ENCODE peak calls at places on chromosome 6, in eight cellular contexts. A is psoas muscle, D is right lobe of liver, U is Panc1, E is PC-3, P is lower lobe of right lung, L is uterus, Z is A549. W is an unnamed sample.

GRCh38 chr6:169291639-169292339 is 38.1 kb upstream of the THBS2 start:
- DNase-seq in A (no peak), D (no peak), U (no peak), E (no peak), P (no peak), L (no peak), Z (peak), W (no peak)

GRCh38 chr6:14228571-14228970 is 111.0 kb downstream of the CD83 start:
- DNase-seq in A (no peak), D (no peak), U (no peak), E (no peak), P (no peak), L (no peak), Z (no peak), W (no peak)

GRCh38 chr6:133339543-133340384 is 98.6 kb downstream of the EYA4 start:
- DNase-seq in A (no peak), D (no peak), U (no peak), E (no peak), P (no peak), L (no peak), Z (no peak), W (no peak)

GRCh38 chr6:137094411-137095008 is 49.7 kb upstream of the IL20RA start:
- DNase-seq in A (peak), D (no peak), U (peak), E (peak), P (no peak), L (peak), Z (peak), W (peak)

GRCh38 chr6:90346729-90347128 is 50.1 kb upstream of the BACH2 start:
- DNase-seq in A (no peak), D (no peak), U (no peak), E (no peak), P (no peak), L (no peak), Z (no peak), W (no peak)

GRCh38 chr6:156413156-156413555 is 364.0 kb upstream of the ARID1B start:
- DNase-seq in A (no peak), D (no peak), U (no peak), E (peak), P (no peak), L (no peak), Z (no peak), W (no peak)

GRCh38 chr6:125904871-125905270 is 51.7 kb upstream of the HINT3 start:
- DNase-seq in A (no peak), D (no peak), U (no peak), E (peak), P (no peak), L (no peak), Z (no peak), W (no peak)

GRCh38 chr6:126535585-126535984 is 195.7 kb downstream of the CENPW start:
- DNase-seq in A (no peak), D (no peak), U (no peak), E (no peak), P (no peak), L (no peak), Z (no peak), W (no peak)

GRCh38 chr6:88311561-88311960 is 145.4 kb upstream of the CNR1 start:
- DNase-seq in A (no peak), D (no peak), U (no peak), E (no peak), P (no peak), L (no peak), Z (no peak), W (no peak)

GRCh38 chr6:138593100-138593877 is 94.0 kb upstream of the NHSL1 start:
- DNase-seq in A (peak), D (peak), U (peak), E (peak), P (no peak), L (peak), Z (peak), W (peak)

GRCh38 chr6:88922775-88923548 is 40.5 kb downstream of the RNGTT start:
- DNase-seq in A (no peak), D (no peak), U (no peak), E (no peak), P (no peak), L (no peak), Z (no peak), W (no peak)

GRCh38 chr6:77620290-77620882 is 32.5 kb upstream of the MEI4 start:
- DNase-seq in A (no peak), D (no peak), U (no peak), E (peak), P (no peak), L (no peak), Z (no peak), W (no peak)

GRCh38 chr6:137717074-137718073 is 149.7 kb upstream of the TNFAIP3 start:
- DNase-seq in A (no peak), D (no peak), U (no peak), E (peak), P (no peak), L (no peak), Z (no peak), W (no peak)

GRCh38 chr6:113564401-113565161 is 292.6 kb upstream of the MARCKS start:
- DNase-seq in A (peak), D (peak), U (no peak), E (no peak), P (peak), L (peak), Z (no peak), W (peak)

GRCh38 chr6:161435426-161436065 is 161.7 kb upstream of the AGPAT4 start:
- DNase-seq in A (no peak), D (no peak), U (no peak), E (no peak), P (no peak), L (no peak), Z (no peak), W (no peak)

GRCh38 chr6:147204060-147204785 is at the start of gene STXBP5:
- DNase-seq in A (peak), D (peak), U (no peak), E (peak), P (peak), L (peak), Z (no peak), W (no peak)

GRCh38 chr6:167778497-167779122 is 48.1 kb upstream of the AFDN start:
- DNase-seq in A (no peak), D (no peak), U (no peak), E (no peak), P (peak), L (no peak), Z (no peak), W (no peak)

GRCh38 chr6:26607434-26608230 is 10.9 kb downstream of the ABT1 start:
- DNase-seq in A (no peak), D (no peak), U (peak), E (peak), P (no peak), L (no peak), Z (peak), W (no peak)

GRCh38 chr6:131954775-131955107 is 3.6 kb upstream of the CCN2 start:
- DNase-seq in A (no peak), D (no peak), U (peak), E (peak), P (peak), L (peak), Z (peak), W (peak)

GRCh38 chr6:75115501-75115900 is 90.4 kb downstream of the COL12A1 start:
- DNase-seq in A (no peak), D (no peak), U (no peak), E (no peak), P (no peak), L (no peak), Z (no peak), W (no peak)

GRCh38 chr6:106799008-106799952 is 169.9 kb downstream of the QRSL1 start:
- DNase-seq in A (no peak), D (no peak), U (no peak), E (peak), P (no peak), L (no peak), Z (peak), W (no peak)

GRCh38 chr6:40892223-40892622 is 146.8 kb downstream of the UNC5CL start:
- DNase-seq in A (no peak), D (no peak), U (no peak), E (no peak), P (no peak), L (no peak), Z (no peak), W (no peak)

DNA sequence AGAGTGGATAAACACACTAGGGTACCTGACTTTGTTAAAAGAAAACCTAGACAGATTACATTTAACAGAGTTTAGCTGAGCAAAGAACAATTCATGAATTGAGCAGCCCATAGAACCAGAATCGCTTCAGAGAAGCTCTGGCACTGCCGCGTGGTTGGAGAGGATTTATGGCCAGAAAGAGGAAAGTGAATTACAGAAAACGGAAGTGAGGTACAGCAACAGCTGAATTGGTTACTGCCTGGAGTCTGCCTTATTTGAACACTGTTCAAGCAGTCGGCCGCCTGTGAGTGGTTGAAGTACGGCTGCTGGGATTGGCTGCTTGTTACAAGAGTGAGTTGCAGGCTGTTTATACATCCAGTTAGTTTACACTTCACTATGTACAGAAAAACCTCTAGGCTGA is 253.8 kb upstream of the CDYL start:
- DNase-seq in A (no peak), D (no peak), U (no peak), E (no peak), P (no peak), L (no peak), Z (no peak), W (no peak)
- TF ChIP-seq CTCF in A (no peak), D (no peak), U (no peak), E (no peak), P (no peak), L (no peak), Z (no peak), W (no peak)

GRCh38 chr6:42042108-42042507 is 8.2 kb upstream of the TAF8 start:
- DNase-seq in A (no peak), D (no peak), U (no peak), E (no peak), P (no peak), L (no peak), Z (no peak), W (no peak)
- H3K4me3 ChIP-seq in A (no peak), D (no peak), U (no peak), E (no peak), P (no peak), L (no peak), Z (no peak), W (no peak)

GRCh38 chr6:31362751-31363150 is 5.8 kb upstream of the HLA-B start:
- DNase-seq in A (no peak), D (no peak), U (no peak), E (no peak), P (no peak), L (no peak), Z (no peak), W (no peak)

GRCh38 chr6:31366693-31367470 is 9.9 kb upstream of the HLA-B start:
- DNase-seq in A (peak), D (peak), U (peak), E (peak), P (peak), L (peak), Z (peak), W (peak)

GRCh38 chr6:31363809-31364208 is 6.8 kb upstream of the HLA-B start:
- DNase-seq in A (no peak), D (no peak), U (no peak), E (no peak), P (no peak), L (no peak), Z (no peak), W (no peak)

GRCh38 chr6:31365864-31366263 is 8.9 kb upstream of the HLA-B start:
- DNase-seq in A (no peak), D (no peak), U (no peak), E (no peak), P (no peak), L (no peak), Z (no peak), W (no peak)

DNA sequence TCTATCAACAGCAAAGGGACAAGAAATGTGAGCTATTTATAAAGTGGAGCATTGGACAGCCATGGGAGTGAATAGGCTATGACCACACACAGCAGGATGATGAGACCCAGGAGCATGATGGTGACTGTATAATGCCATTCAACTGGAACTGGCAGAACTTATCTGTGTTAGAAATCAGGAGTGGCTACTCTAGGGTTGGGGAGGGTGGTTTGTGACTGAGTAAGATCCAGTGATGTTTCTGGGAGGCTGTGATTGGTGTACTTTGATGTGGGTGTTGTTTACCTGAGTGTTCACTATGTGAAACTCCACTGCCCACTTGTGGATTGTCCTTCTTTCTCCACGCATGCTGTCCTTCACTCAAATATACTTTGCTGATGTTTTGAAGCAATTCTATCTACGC is 11.5 kb upstream of the HLA-B start:
- DNase-seq in A (no peak), D (no peak), U (no peak), E (no peak), P (no peak), L (no peak), Z (no peak), W (no peak)
- TF ChIP-seq CTCF in A (no peak), D (no peak), U (no peak), E (no peak), P (no peak), L (no peak), Z (no peak), W (no peak)

GRCh38 chr6:32176476-32177181 is 745 bp upstream of the AGPAT1 start:
- DNase-seq in A (no peak), D (no peak), U (no peak), E (peak), P (no peak), L (no peak), Z (no peak), W (no peak)

GRCh38 chr6:32175322-32175710 is 568 bp downstream of the AGPAT1 start:
- DNase-seq in A (no peak), D (no peak), U (no peak), E (no peak), P (no peak), L (no peak), Z (no peak), W (no peak)

GRCh38 chr6:32173051-32173727 is 2.7 kb downstream of the AGPAT1 start:
- DNase-seq in A (no peak), D (no peak), U (no peak), E (no peak), P (no peak), L (no peak), Z (no peak), W (no peak)

GRCh38 chr6:32175711-32176475 is at the start of gene AGPAT1:
- DNase-seq in A (peak), D (peak), U (no peak), E (peak), P (peak), L (peak), Z (peak), W (peak)

DNA sequence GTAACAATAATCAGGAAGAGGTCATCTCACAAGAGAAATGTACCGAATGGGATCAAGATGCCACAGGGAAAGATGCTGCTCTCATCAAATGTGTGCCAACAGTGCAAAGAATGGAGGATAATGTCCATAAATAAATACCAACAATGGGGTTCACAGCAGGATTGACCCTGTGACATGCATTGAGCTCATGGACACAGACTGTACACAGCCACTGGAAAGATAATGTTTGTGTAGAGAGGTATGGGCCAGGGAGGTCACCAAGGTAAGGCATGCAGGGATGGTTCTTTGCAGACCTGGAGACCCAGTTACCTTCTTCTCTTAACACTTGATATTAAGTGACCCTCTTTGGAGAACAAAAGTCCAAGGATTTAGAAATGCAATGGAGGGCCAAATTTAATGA is 1.5 kb downstream of the AGPAT1 start:
- DNase-seq in A (no peak), D (no peak), U (no peak), E (no peak), P (no peak), L (no peak), Z (no peak), W (no peak)
- H3K4me3 ChIP-seq in A (peak), D (no peak), U (no peak), E (peak), P (no peak), L (no peak), Z (no peak), W (peak)

GRCh38 chr6:31907158-31907813 is 5.4 kb upstream of the ZBTB12 start:
- DNase-seq in A (no peak), D (no peak), U (no peak), E (no peak), P (no peak), L (peak), Z (no peak), W (no peak)
- TF ChIP-seq CTCF in A (no peak), D (no peak), U (no peak), E (no peak), P (no peak), L (no peak), Z (no peak), W (no peak)

DNA sequence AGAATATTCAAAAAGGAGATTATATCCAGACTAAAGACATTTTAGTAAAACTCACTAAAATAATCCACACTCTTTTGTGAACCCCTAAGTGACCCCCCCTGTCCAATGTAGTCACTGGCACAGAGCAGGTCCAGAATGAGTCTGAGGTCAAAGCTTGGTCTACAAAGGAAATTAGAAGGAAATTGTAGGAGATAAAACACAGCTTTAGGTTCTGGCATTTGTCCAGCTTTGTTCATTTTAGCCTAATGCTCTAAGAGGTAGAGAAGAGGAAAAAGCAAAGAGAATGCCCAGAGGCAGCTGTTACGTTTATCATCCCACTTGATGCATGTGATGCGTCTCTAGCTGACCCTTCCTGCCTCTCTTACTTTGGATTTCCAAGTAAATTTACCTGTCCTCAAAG is 62.6 kb downstream of the CNKSR3 start:
- DNase-seq in A (no peak), D (no peak), U (no peak), E (no peak), P (no peak), L (no peak), Z (no peak), W (no peak)
- H3K4me3 ChIP-seq in A (no peak), D (no peak), U (no peak), E (no peak), P (no peak), L (no peak), Z (no peak), W (no peak)

W was measured in AG04449.